ENCODE peak calls at places on chromosomes 4 and X, in seven cellular contexts. One of them, this sample, is unnamed.
A peak's percentile ranks its signal among the peaks of the same experiment; 100 is the strongest.

GRCh38 chrX:38055170-38055847 is 49.0 kb downstream of the SYTL5 start:
- DNase-seq in CD8-positive, alpha-beta T cell: no peak
- DNase-seq in neuronal stem cell: no peak
- DNase-seq in left ventricle myocardium inferior: no peak
- DNase-seq in OCI-LY7: no peak
- DNase-seq in lung: no peak
- DNase-seq in naive thymus-derived CD4-positive, alpha-beta T cell: no peak
- DNase-seq in this sample: no peak

GRCh38 chr4:186723207-186724047 is at the start of gene FAT1:
- DNase-seq in OCI-LY7: no peak
- DNase-seq in CD8-positive, alpha-beta T cell: no peak
- DNase-seq in neuronal stem cell: peak; percentile 84
- DNase-seq in left ventricle myocardium inferior: peak; percentile 73
- DNase-seq in lung: peak; percentile 61
- DNase-seq in naive thymus-derived CD4-positive, alpha-beta T cell: no peak
- DNase-seq in this sample: no peak

GRCh38 chrX:118878977-118879376 is 55.4 kb downstream of the ZCCHC12 start:
- DNase-seq in lung: no peak
- DNase-seq in neuronal stem cell: no peak
- DNase-seq in OCI-LY7: no peak
- DNase-seq in CD8-positive, alpha-beta T cell: no peak
- DNase-seq in left ventricle myocardium inferior: no peak
- DNase-seq in naive thymus-derived CD4-positive, alpha-beta T cell: no peak
- DNase-seq in this sample: no peak

GRCh38 chr4:159197260-159197884 is 94.5 kb downstream of the RAPGEF2 start:
- DNase-seq in CD8-positive, alpha-beta T cell: no peak
- DNase-seq in left ventricle myocardium inferior: no peak
- DNase-seq in lung: no peak
- DNase-seq in naive thymus-derived CD4-positive, alpha-beta T cell: no peak
- DNase-seq in OCI-LY7: no peak
- DNase-seq in neuronal stem cell: no peak
- DNase-seq in this sample: no peak

GRCh38 chrX:79095441-79096338 is 48.8 kb upstream of the GPR174 start:
- DNase-seq in left ventricle myocardium inferior: no peak
- DNase-seq in neuronal stem cell: no peak
- DNase-seq in CD8-positive, alpha-beta T cell: no peak
- DNase-seq in naive thymus-derived CD4-positive, alpha-beta T cell: no peak
- DNase-seq in lung: no peak
- DNase-seq in OCI-LY7: no peak
- DNase-seq in this sample: no peak

GRCh38 chrX:106748377-106748776 is 21.9 kb downstream of the RNF128 start:
- DNase-seq in left ventricle myocardium inferior: no peak
- DNase-seq in naive thymus-derived CD4-positive, alpha-beta T cell: no peak
- DNase-seq in neuronal stem cell: no peak
- DNase-seq in lung: no peak
- DNase-seq in OCI-LY7: no peak
- DNase-seq in CD8-positive, alpha-beta T cell: no peak
- DNase-seq in this sample: no peak

GRCh38 chr4:112130903-112131302 is 14.4 kb upstream of the FAM241A start:
- DNase-seq in lung: no peak
- DNase-seq in CD8-positive, alpha-beta T cell: no peak
- DNase-seq in neuronal stem cell: no peak
- DNase-seq in OCI-LY7: no peak
- DNase-seq in left ventricle myocardium inferior: no peak
- DNase-seq in naive thymus-derived CD4-positive, alpha-beta T cell: no peak
- DNase-seq in this sample: no peak

GRCh38 chrX:281166-281999 is at the start of gene PLCXD1:
- DNase-seq in naive thymus-derived CD4-positive, alpha-beta T cell: no peak
- DNase-seq in lung: no peak
- DNase-seq in neuronal stem cell: peak; percentile 73
- DNase-seq in CD8-positive, alpha-beta T cell: no peak
- DNase-seq in OCI-LY7: peak; percentile 84
- DNase-seq in left ventricle myocardium inferior: peak; percentile 24
- DNase-seq in this sample: no peak

GRCh38 chr4:70110917-70111316 is 43.1 kb upstream of the PRR27 start:
- DNase-seq in CD8-positive, alpha-beta T cell: no peak
- DNase-seq in lung: no peak
- DNase-seq in left ventricle myocardium inferior: no peak
- DNase-seq in OCI-LY7: no peak
- DNase-seq in neuronal stem cell: no peak
- DNase-seq in naive thymus-derived CD4-positive, alpha-beta T cell: no peak
- DNase-seq in this sample: no peak

GRCh38 chr4:3871181-3871852 is 105.1 kb downstream of the ADRA2C start:
- DNase-seq in left ventricle myocardium inferior: no peak
- DNase-seq in neuronal stem cell: peak; percentile 54
- DNase-seq in OCI-LY7: no peak
- DNase-seq in CD8-positive, alpha-beta T cell: no peak
- DNase-seq in lung: no peak
- DNase-seq in naive thymus-derived CD4-positive, alpha-beta T cell: no peak
- DNase-seq in this sample: no peak

GRCh38 chr4:183478123-183478522 is 26.7 kb upstream of the ING2 start:
- DNase-seq in neuronal stem cell: no peak
- DNase-seq in left ventricle myocardium inferior: no peak
- DNase-seq in CD8-positive, alpha-beta T cell: no peak
- DNase-seq in lung: no peak
- DNase-seq in OCI-LY7: no peak
- DNase-seq in naive thymus-derived CD4-positive, alpha-beta T cell: no peak
- DNase-seq in this sample: no peak

GRCh38 chrX:23822397-23822796 is 39.4 kb downstream of the SAT1 start:
- DNase-seq in lung: no peak
- DNase-seq in naive thymus-derived CD4-positive, alpha-beta T cell: no peak
- DNase-seq in neuronal stem cell: no peak
- DNase-seq in CD8-positive, alpha-beta T cell: no peak
- DNase-seq in OCI-LY7: no peak
- DNase-seq in left ventricle myocardium inferior: no peak
- DNase-seq in this sample: no peak

GRCh38 chrX:153649178-153649914 is 2.3 kb downstream of the DUSP9 start:
- DNase-seq in left ventricle myocardium inferior: no peak
- DNase-seq in naive thymus-derived CD4-positive, alpha-beta T cell: peak; percentile 19
- DNase-seq in CD8-positive, alpha-beta T cell: peak; percentile 21
- DNase-seq in lung: peak; percentile 41
- DNase-seq in neuronal stem cell: no peak
- DNase-seq in OCI-LY7: peak; percentile 51
- DNase-seq in this sample: no peak

GRCh38 chr4:156294577-156294976 is 340.9 kb upstream of the CTSO start:
- DNase-seq in CD8-positive, alpha-beta T cell: no peak
- DNase-seq in lung: no peak
- DNase-seq in OCI-LY7: no peak
- DNase-seq in left ventricle myocardium inferior: no peak
- DNase-seq in naive thymus-derived CD4-positive, alpha-beta T cell: no peak
- DNase-seq in neuronal stem cell: peak; percentile 4
- DNase-seq in this sample: peak; percentile 76

GRCh38 chrX:150486011-150486410 is 82.4 kb upstream of the MTM1 start:
- DNase-seq in CD8-positive, alpha-beta T cell: peak; percentile 39
- DNase-seq in lung: no peak
- DNase-seq in left ventricle myocardium inferior: peak; percentile 22
- DNase-seq in naive thymus-derived CD4-positive, alpha-beta T cell: peak; percentile 7
- DNase-seq in neuronal stem cell: no peak
- DNase-seq in OCI-LY7: peak; percentile 33
- DNase-seq in this sample: peak; percentile 24

GRCh38 chrX:54825716-54826428 is 18.3 kb downstream of the MAGED2 start:
- DNase-seq in lung: no peak
- DNase-seq in left ventricle myocardium inferior: no peak
- DNase-seq in CD8-positive, alpha-beta T cell: peak; percentile 22
- DNase-seq in naive thymus-derived CD4-positive, alpha-beta T cell: no peak
- DNase-seq in OCI-LY7: peak; percentile 12
- DNase-seq in neuronal stem cell: no peak
- DNase-seq in this sample: no peak

GRCh38 chr4:150722908-150723362 is 141.0 kb downstream of the MAB21L2 start:
- DNase-seq in left ventricle myocardium inferior: peak; percentile 88
- DNase-seq in OCI-LY7: no peak
- DNase-seq in neuronal stem cell: no peak
- DNase-seq in naive thymus-derived CD4-positive, alpha-beta T cell: no peak
- DNase-seq in CD8-positive, alpha-beta T cell: no peak
- DNase-seq in lung: peak; percentile 69
- DNase-seq in this sample: no peak

DNA sequence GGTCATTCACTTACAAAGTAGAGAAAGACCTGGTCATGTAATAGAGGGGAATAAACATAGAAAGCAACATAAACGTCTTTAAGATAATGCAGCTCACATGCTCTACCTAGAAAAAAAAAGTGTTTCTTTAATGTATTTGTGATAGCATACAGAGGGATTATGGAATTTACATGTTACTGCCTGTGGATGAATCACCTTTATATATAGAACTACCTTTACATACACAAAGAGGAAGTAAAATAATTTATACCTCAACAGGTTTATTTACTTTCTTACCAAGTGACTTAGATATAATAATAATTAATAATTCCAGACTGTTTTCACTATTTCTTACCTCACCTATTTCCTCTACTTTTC is 81.5 kb downstream of the PPP3CA start:
- DNase-seq in OCI-LY7: no peak
- DNase-seq in neuronal stem cell: no peak
- DNase-seq in lung: no peak
- DNase-seq in CD8-positive, alpha-beta T cell: no peak
- DNase-seq in left ventricle myocardium inferior: no peak
- DNase-seq in naive thymus-derived CD4-positive, alpha-beta T cell: no peak
- DNase-seq in this sample: no peak
- H3K27ac ChIP-seq in OCI-LY7: no peak overlapping the region
- H3K27ac ChIP-seq in neuronal stem cell: no peak overlapping the region
- H3K27ac ChIP-seq in lung: no peak overlapping the region
- H3K27ac ChIP-seq in CD8-positive, alpha-beta T cell: no peak overlapping the region
- H3K27ac ChIP-seq in left ventricle myocardium inferior: no peak overlapping the region
- H3K27ac ChIP-seq in naive thymus-derived CD4-positive, alpha-beta T cell: no peak overlapping the region
- H3K27ac ChIP-seq in this sample: no peak overlapping the region

GRCh38 chr4:152537881-152538280 is 2.0 kb upstream of the FBXW7 start:
- DNase-seq in OCI-LY7: no peak
- DNase-seq in neuronal stem cell: no peak
- DNase-seq in naive thymus-derived CD4-positive, alpha-beta T cell: no peak
- DNase-seq in left ventricle myocardium inferior: no peak
- DNase-seq in lung: no peak
- DNase-seq in CD8-positive, alpha-beta T cell: no peak
- DNase-seq in this sample: no peak

GRCh38 chr4:152534541-152535231 is 1.2 kb downstream of the FBXW7 start:
- DNase-seq in naive thymus-derived CD4-positive, alpha-beta T cell: peak; percentile 30
- DNase-seq in left ventricle myocardium inferior: peak; percentile 38
- DNase-seq in neuronal stem cell: no peak
- DNase-seq in CD8-positive, alpha-beta T cell: peak; percentile 61
- DNase-seq in lung: peak; percentile 43
- DNase-seq in OCI-LY7: peak; percentile 81
- DNase-seq in this sample: no peak

GRCh38 chr4:152535903-152536544 is at the start of gene FBXW7:
- DNase-seq in lung: peak; percentile 100
- DNase-seq in CD8-positive, alpha-beta T cell: peak; percentile 100
- DNase-seq in neuronal stem cell: peak; percentile 100
- DNase-seq in OCI-LY7: peak; percentile 99
- DNase-seq in left ventricle myocardium inferior: peak; percentile 99
- DNase-seq in naive thymus-derived CD4-positive, alpha-beta T cell: peak; percentile 100
- DNase-seq in this sample: peak; percentile 96

GRCh38 chr4:152536545-152537182 is 772 bp upstream of the FBXW7 start:
- DNase-seq in left ventricle myocardium inferior: no peak
- DNase-seq in naive thymus-derived CD4-positive, alpha-beta T cell: peak; percentile 83
- DNase-seq in lung: peak; percentile 35
- DNase-seq in neuronal stem cell: no peak
- DNase-seq in CD8-positive, alpha-beta T cell: no peak
- DNase-seq in OCI-LY7: peak; percentile 76
- DNase-seq in this sample: peak; percentile 7

GRCh38 chr4:152535236-152535902 is 523 bp downstream of the FBXW7 start:
- DNase-seq in CD8-positive, alpha-beta T cell: peak; percentile 33
- DNase-seq in left ventricle myocardium inferior: peak; percentile 20
- DNase-seq in lung: no peak
- DNase-seq in neuronal stem cell: no peak
- DNase-seq in OCI-LY7: peak; percentile 36
- DNase-seq in naive thymus-derived CD4-positive, alpha-beta T cell: no peak
- DNase-seq in this sample: no peak
- H3K27ac ChIP-seq in CD8-positive, alpha-beta T cell: peak overlapping the region; percentile 98
- H3K27ac ChIP-seq in left ventricle myocardium inferior: peak overlapping the region; percentile 95
- H3K27ac ChIP-seq in lung: peak overlapping the region; percentile 96
- H3K27ac ChIP-seq in neuronal stem cell: peak overlapping the region; percentile 49
- H3K27ac ChIP-seq in OCI-LY7: peak overlapping the region; percentile 90
- H3K27ac ChIP-seq in naive thymus-derived CD4-positive, alpha-beta T cell: peak overlapping the region; percentile 90
- H3K27ac ChIP-seq in this sample: peak overlapping the region; percentile 80

DNA sequence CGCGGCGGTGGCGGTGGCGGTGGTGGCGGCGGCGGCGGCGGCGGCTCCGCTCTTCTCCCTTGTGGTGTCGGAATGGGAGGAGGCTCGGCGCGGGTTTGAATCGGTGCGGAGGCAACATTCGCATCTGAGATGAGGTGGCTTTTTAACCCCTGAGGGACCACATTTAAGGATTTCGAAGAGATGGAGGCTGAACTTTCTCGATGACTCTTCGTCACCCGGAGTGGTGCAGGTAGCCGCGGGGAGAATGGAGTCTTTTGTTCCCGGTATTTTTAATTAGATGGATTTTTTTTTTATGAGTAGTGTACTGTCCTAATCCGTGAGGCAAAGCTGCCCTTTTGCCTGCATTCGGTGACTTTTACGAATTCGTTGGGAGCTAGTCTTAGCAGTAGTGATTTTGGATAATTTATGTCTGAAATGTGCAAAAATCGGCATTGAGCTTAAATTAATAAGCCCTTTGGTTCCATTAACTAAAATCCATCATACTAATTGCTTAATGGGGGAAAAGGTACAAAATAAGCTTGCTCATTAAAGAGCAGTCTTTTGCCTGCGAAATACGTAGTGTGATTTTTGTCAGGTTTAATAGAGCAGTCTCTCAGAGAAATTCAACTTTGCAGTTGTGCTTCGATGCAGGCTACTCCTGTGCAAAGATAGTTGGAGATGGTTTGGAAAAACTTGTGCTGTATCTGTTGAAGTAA is 206.1 kb downstream of the TENM3 start:
- DNase-seq in OCI-LY7: no peak
- DNase-seq in left ventricle myocardium inferior: no peak
- DNase-seq in neuronal stem cell: no peak
- DNase-seq in lung: no peak
- DNase-seq in naive thymus-derived CD4-positive, alpha-beta T cell: no peak
- DNase-seq in CD8-positive, alpha-beta T cell: no peak
- DNase-seq in this sample: no peak
- H3K27ac ChIP-seq in OCI-LY7: no peak overlapping the region
- H3K27ac ChIP-seq in left ventricle myocardium inferior: peak overlapping the region; percentile 66
- H3K27ac ChIP-seq in neuronal stem cell: peak overlapping the region; percentile 86
- H3K27ac ChIP-seq in lung: no peak overlapping the region
- H3K27ac ChIP-seq in naive thymus-derived CD4-positive, alpha-beta T cell: no peak overlapping the region
- H3K27ac ChIP-seq in CD8-positive, alpha-beta T cell: no peak overlapping the region
- H3K27ac ChIP-seq in this sample: no peak overlapping the region

DNA sequence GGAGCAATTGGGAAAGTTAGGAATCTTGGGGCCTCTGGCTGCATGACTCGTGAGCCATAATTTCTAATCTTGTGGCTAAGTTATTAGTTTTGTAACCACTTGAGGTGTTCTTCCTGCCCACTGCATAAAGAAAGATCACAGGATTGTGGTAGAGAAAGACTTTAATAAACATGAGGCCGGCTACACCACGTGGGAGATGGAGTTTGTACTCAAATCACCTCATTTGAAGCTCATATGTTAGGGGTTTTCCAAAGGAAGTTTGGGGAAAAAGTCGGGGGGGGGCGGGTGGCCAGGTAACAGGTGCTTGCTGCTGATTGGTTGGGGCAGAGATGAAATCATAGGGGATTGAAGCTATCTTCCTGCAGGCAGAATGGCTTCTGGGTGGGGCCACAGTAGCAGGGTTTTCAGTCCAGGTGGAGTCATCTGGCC is 287.8 kb downstream of the ZNF674 start:
- DNase-seq in CD8-positive, alpha-beta T cell: no peak
- DNase-seq in naive thymus-derived CD4-positive, alpha-beta T cell: no peak
- DNase-seq in neuronal stem cell: no peak
- DNase-seq in OCI-LY7: no peak
- DNase-seq in lung: no peak
- DNase-seq in left ventricle myocardium inferior: no peak
- DNase-seq in this sample: no peak
- H3K27ac ChIP-seq in CD8-positive, alpha-beta T cell: no peak overlapping the region
- H3K27ac ChIP-seq in naive thymus-derived CD4-positive, alpha-beta T cell: no peak overlapping the region
- H3K27ac ChIP-seq in neuronal stem cell: no peak overlapping the region
- H3K27ac ChIP-seq in OCI-LY7: no peak overlapping the region
- H3K27ac ChIP-seq in lung: no peak overlapping the region
- H3K27ac ChIP-seq in left ventricle myocardium inferior: no peak overlapping the region
- H3K27ac ChIP-seq in this sample: no peak overlapping the region